ENCODE peak calls at places on chromosome 12, in six cellular contexts. B is Calu3, Z is fibroblast of the aortic adventitia, G is neural crest cell, Y is AG04450, S is heart right ventricle. X is an unnamed sample.
A peak's percentile ranks its signal among the peaks of the same experiment; 100 is the strongest.

GRCh38 chr12:38689704-38690103 is 215.7 kb downstream of the CPNE8 start:
- DNase-seq in G (no peak), Z (peak; percentile 40), S (no peak), Y (no peak), B (no peak), X (no peak)

GRCh38 chr12:79155703-79156102 is 291.1 kb downstream of the SYT1 start:
- DNase-seq in S (no peak), B (no peak), G (no peak), Y (peak; percentile 4), Z (peak; percentile 83), X (no peak)

GRCh38 chr12:67925077-67925476 is 64.2 kb upstream of the IFNG-AS1 start:
- DNase-seq in Z (no peak), B (no peak), Y (no peak), G (no peak), S (no peak), X (no peak)

GRCh38 chr12:34349673-34349961 is 327.3 kb downstream of the ALG10 start:
- DNase-seq in Y (no peak), Z (no peak), G (no peak), B (no peak), S (no peak), X (no peak)

GRCh38 chr12:1584326-1584725 is 10.1 kb downstream of the FBXL14 start:
- DNase-seq in Z (no peak), Y (no peak), S (no peak), B (no peak), G (no peak), X (no peak)

GRCh38 chr12:104499207-104499606 is 42.5 kb downstream of the CHST11 start:
- DNase-seq in S (no peak), Y (no peak), B (no peak), Z (no peak), G (no peak), X (no peak)

GRCh38 chr12:132356686-132357622 is 27.6 kb upstream of the GALNT9 start:
- DNase-seq in B (peak; percentile 83), Y (no peak), S (no peak), G (no peak), Z (peak; percentile 5), X (no peak)

GRCh38 chr12:20950248-20950647 is 139.7 kb downstream of the SLCO1B3 start:
- DNase-seq in S (no peak), Z (peak; percentile 15), B (no peak), G (no peak), Y (no peak), X (no peak)

GRCh38 chr12:82414926-82415325 is 56.6 kb downstream of the METTL25 start:
- DNase-seq in Y (no peak), B (no peak), Z (no peak), G (no peak), S (no peak), X (no peak)

GRCh38 chr12:2531371-2531770 is 263.4 kb upstream of the FKBP4 start:
- DNase-seq in S (no peak), Y (no peak), Z (no peak), B (no peak), G (no peak), X (no peak)

GRCh38 chr12:55797068-55797467 is 20.5 kb downstream of the SARNP start:
- DNase-seq in B (no peak), Y (no peak), G (peak; percentile 13), S (no peak), Z (peak; percentile 69), X (no peak)

GRCh38 chr12:12028668-12029402 is 41.9 kb upstream of the BCL2L14 start:
- DNase-seq in Z (no peak), B (no peak), G (no peak), S (no peak), Y (no peak), X (no peak)

GRCh38 chr12:75704664-75705063 is 193.3 kb upstream of the KRR1 start:
- DNase-seq in S (no peak), G (no peak), Z (no peak), B (no peak), Y (no peak), X (no peak)

GRCh38 chr12:46380881-46381280 is 8.3 kb upstream of the SLC38A2 start:
- DNase-seq in S (no peak), B (no peak), Z (no peak), G (no peak), Y (no peak), X (no peak)

GRCh38 chr12:46382425-46382973 is 9.9 kb upstream of the SLC38A2 start:
- DNase-seq in G (no peak), S (no peak), Y (no peak), B (no peak), Z (no peak), X (no peak)

GRCh38 chr12:46383654-46384450 is 11.3 kb upstream of the SLC38A2 start:
- DNase-seq in B (peak; percentile 69), S (peak; percentile 94), Z (peak; percentile 98), Y (peak; percentile 95), G (peak; percentile 31), X (peak; percentile 34)

GRCh38 chr12:46384451-46385301 is 12.1 kb upstream of the SLC38A2 start:
- DNase-seq in S (no peak), Y (no peak), Z (peak; percentile 66), G (no peak), B (no peak), X (no peak)

DNA sequence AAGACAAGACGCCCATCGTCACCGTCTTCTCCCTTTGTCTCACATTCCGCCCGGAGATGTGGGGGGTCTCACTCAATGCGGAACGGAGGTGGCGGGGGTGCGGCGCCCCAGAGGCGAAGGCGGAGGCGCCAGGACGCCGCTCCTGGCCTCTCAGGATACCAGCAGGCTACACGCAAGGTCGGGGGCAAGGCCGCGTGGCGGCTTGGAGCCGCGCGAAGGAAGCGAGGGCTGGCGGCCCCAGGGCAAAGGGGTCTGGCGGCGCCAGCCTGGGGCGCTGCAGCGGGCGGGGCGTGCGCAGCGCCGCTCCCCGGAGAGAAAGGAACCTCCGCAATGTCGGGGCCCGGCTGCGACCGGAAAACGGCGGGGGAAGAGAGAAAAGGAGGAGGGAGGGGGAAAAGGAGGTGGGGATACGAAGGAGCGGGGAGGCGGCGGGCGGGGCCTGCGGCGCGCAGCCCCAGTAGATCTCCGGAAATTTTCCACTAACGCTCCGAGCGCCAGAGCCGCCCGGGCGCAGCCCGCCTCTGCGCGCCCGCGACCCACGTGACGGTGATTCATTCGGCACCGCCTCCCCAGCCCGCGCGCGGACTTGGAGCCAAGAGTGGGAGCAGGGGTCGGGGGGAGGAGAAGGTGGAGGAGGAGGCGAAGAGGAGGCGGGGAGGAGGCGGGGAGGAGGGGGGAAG is 10.5 kb upstream of the SLC38A2 start:
- DNase-seq in G (peak; percentile 79), S (peak; percentile 98), Y (peak; percentile 94), B (peak; percentile 94), Z (peak; percentile 97), X (peak; percentile 90)
- TF ChIP-seq CTCF in G (peak; percentile 29), S (no peak), Y (peak; percentile 18), B (no peak), Z (peak; percentile 0), X (peak; percentile 32)

GRCh38 chr12:74418573-74418972 is 119.1 kb upstream of the ATXN7L3B start:
- DNase-seq in G (no peak), Z (no peak), Y (no peak), B (no peak), S (no peak), X (no peak)

GRCh38 chr12:74412607-74413230 is 124.9 kb upstream of the ATXN7L3B start:
- DNase-seq in B (no peak), Z (peak; percentile 30), G (no peak), S (no peak), Y (no peak), X (no peak)

DNA sequence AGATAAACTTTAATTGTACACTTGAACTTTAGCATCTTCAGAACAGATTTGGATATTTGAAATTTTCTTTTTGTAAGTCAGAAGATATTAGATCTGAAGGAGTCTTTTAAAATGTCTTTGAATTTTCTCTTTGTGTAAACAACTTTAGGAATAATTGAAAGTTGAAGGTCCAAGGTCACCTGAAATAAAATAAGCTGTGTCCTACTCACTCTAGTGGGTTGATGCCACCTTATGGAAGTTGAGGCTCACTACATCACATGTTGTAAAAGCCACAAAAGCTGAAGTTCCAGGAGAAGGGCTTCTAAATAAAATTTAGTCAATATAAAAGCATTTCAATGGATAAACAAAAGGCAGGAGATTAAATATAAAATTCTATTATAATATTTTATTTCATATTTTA is 122.0 kb upstream of the ATXN7L3B start:
- DNase-seq in B (peak; percentile 23), S (no peak), G (no peak), Y (no peak), Z (peak; percentile 22), X (no peak)
- TF ChIP-seq CTCF in B (no peak), S (peak; percentile 41), G (peak; percentile 74), Y (peak; percentile 61), Z (peak; percentile 58), X (peak; percentile 19)

GRCh38 chr12:53068811-53069585 is 10.2 kb downstream of the SPRYD3 start:
- DNase-seq in Z (no peak), B (no peak), S (no peak), G (no peak), Y (no peak), X (no peak)

GRCh38 chr12:53066594-53066978 is 12.6 kb downstream of the SPRYD3 start:
- DNase-seq in G (no peak), B (no peak), Z (no peak), Y (no peak), S (no peak), X (no peak)

GRCh38 chr12:53067074-53067992 is 11.9 kb downstream of the SPRYD3 start:
- DNase-seq in Y (no peak), Z (no peak), S (no peak), B (no peak), G (no peak), X (no peak)

GRCh38 chr12:53069621-53070410 is 9.4 kb downstream of the SPRYD3 start:
- DNase-seq in B (no peak), Z (no peak), Y (no peak), S (no peak), G (no peak), X (no peak)

DNA sequence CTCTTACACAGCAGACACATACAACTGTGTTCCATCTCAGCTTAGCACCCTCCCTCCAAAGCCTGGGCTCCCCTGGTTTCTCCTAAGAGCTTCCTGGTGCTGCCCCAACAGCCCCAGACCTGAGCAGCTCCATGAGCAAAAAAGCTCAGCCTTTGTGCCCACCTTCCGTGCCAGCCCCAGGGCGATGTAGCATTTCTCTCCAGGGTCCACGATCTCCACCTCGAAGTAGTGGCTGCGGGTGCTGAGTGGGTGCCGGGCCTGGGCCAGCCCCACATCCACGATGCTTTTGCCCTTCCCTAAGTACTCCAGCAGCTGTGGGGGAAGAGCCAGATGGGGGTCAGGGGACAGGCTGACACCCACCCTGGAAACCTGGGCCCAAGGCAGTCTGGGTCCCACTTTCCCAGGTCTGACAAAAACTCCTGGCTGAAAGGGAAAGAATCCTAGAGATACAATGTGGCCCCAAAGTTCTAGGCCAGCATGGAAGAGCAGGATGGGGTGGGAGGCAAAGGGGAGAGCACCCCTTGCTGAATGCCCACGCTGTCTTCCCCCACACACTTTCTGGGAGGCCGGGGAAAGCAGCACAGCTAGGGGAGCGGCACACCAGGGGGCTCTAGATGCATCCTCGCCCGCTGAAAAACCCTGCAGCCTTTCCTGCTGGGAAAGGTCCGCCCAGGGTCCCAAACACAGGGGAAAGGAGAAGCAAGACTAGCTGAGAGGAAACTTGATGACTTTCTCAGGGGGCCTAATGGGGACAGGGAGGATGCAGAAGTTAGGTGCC is 11.0 kb downstream of the SPRYD3 start:
- DNase-seq in Z (no peak), S (no peak), B (no peak), Y (no peak), G (no peak), X (no peak)
- TF ChIP-seq CTCF in Z (no peak), S (no peak), B (no peak), Y (no peak), G (no peak), X (no peak)

DNA sequence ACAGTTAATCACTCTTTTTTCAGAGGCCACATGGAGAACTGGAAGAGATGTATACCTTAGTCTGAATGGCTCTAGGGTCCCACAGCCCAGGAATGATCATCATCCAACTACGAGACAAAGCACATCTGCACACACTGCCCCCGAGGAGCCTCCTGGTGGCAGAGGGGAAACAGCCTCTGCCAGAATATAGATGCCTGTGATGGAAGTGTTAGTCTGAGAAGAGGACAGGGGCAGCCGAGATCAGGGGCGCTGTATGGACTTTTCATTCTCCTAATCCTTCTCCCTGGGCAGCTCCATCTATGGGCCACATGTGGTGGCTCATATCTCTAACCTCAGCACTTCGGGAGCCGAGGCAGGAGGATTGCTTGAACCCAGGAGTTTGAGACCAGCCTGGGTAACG is 82.8 kb upstream of the CAPRIN2 start:
- DNase-seq in Z (no peak), B (no peak), Y (no peak), S (no peak), G (no peak), X (no peak)
- TF ChIP-seq CTCF in Z (no peak), B (no peak), Y (peak; percentile 15), S (no peak), G (peak; percentile 27), X (no peak)

X was measured in GM13976.